ENCODE peak calls at places on chromosomes 2 and 18, in nine cellular contexts. One of them, this sample, is unnamed.

GRCh38 chr2:230908595-230909191 is 16.3 kb downstream of the GPR55 start:
- DNase-seq in stomach: peak; percentile 23
- DNase-seq in tibial nerve: no peak
- DNase-seq in right lobe of liver: peak; percentile 26
- DNase-seq in body of pancreas: no peak
- DNase-seq in transverse colon: peak; percentile 53
- DNase-seq in testis: no peak
- DNase-seq in endothelial cell of umbilical vein: no peak
- DNase-seq in Peyer's patch: peak; percentile 69
- DNase-seq in this sample: peak; percentile 13

GRCh38 chr18:47632970-47633635 is 297.4 kb downstream of the SMAD2 start:
- DNase-seq in stomach: no peak
- DNase-seq in tibial nerve: no peak
- DNase-seq in right lobe of liver: no peak
- DNase-seq in body of pancreas: no peak
- DNase-seq in transverse colon: no peak
- DNase-seq in testis: no peak
- DNase-seq in endothelial cell of umbilical vein: no peak
- DNase-seq in Peyer's patch: no peak
- DNase-seq in this sample: no peak

GRCh38 chr2:26913599-26914285 is 56.7 kb upstream of the MAPRE3 start:
- DNase-seq in stomach: no peak
- DNase-seq in tibial nerve: no peak
- DNase-seq in right lobe of liver: no peak
- DNase-seq in body of pancreas: no peak
- DNase-seq in transverse colon: no peak
- DNase-seq in testis: no peak
- DNase-seq in endothelial cell of umbilical vein: no peak
- DNase-seq in Peyer's patch: no peak
- DNase-seq in this sample: no peak

GRCh38 chr2:162677476-162677875 is 161.1 kb downstream of the KCNH7 start:
- DNase-seq in stomach: no peak
- DNase-seq in tibial nerve: no peak
- DNase-seq in right lobe of liver: no peak
- DNase-seq in body of pancreas: no peak
- DNase-seq in transverse colon: no peak
- DNase-seq in testis: no peak
- DNase-seq in endothelial cell of umbilical vein: peak; percentile 67
- DNase-seq in Peyer's patch: no peak
- DNase-seq in this sample: no peak

GRCh38 chr2:199833525-199833924 is 17.5 kb downstream of the FTCDNL1 start:
- DNase-seq in stomach: no peak
- DNase-seq in tibial nerve: no peak
- DNase-seq in right lobe of liver: no peak
- DNase-seq in body of pancreas: no peak
- DNase-seq in transverse colon: no peak
- DNase-seq in testis: no peak
- DNase-seq in endothelial cell of umbilical vein: no peak
- DNase-seq in Peyer's patch: no peak
- DNase-seq in this sample: no peak

GRCh38 chr18:57466745-57467144 is 31.6 kb downstream of the ONECUT2 start:
- DNase-seq in stomach: no peak
- DNase-seq in tibial nerve: no peak
- DNase-seq in right lobe of liver: no peak
- DNase-seq in body of pancreas: no peak
- DNase-seq in transverse colon: no peak
- DNase-seq in testis: no peak
- DNase-seq in endothelial cell of umbilical vein: no peak
- DNase-seq in Peyer's patch: no peak
- DNase-seq in this sample: no peak

GRCh38 chr2:23601301-23601965 is 216.5 kb downstream of the KLHL29 start:
- DNase-seq in stomach: no peak
- DNase-seq in tibial nerve: no peak
- DNase-seq in right lobe of liver: no peak
- DNase-seq in body of pancreas: no peak
- DNase-seq in transverse colon: no peak
- DNase-seq in testis: no peak
- DNase-seq in endothelial cell of umbilical vein: no peak
- DNase-seq in Peyer's patch: no peak
- DNase-seq in this sample: no peak

GRCh38 chr2:181985632-181986205 is at the start of gene PPP1R1C:
- DNase-seq in stomach: no peak
- DNase-seq in tibial nerve: no peak
- DNase-seq in right lobe of liver: no peak
- DNase-seq in body of pancreas: no peak
- DNase-seq in transverse colon: no peak
- DNase-seq in testis: no peak
- DNase-seq in endothelial cell of umbilical vein: no peak
- DNase-seq in Peyer's patch: no peak
- DNase-seq in this sample: no peak

GRCh38 chr2:10845640-10846039 is 33.1 kb upstream of the PDIA6 start:
- DNase-seq in stomach: no peak
- DNase-seq in tibial nerve: no peak
- DNase-seq in right lobe of liver: no peak
- DNase-seq in body of pancreas: no peak
- DNase-seq in transverse colon: no peak
- DNase-seq in testis: no peak
- DNase-seq in endothelial cell of umbilical vein: no peak
- DNase-seq in Peyer's patch: no peak
- DNase-seq in this sample: no peak

GRCh38 chr2:105397959-105398521 is 811 bp downstream of the FHL2 start:
- DNase-seq in stomach: no peak
- DNase-seq in tibial nerve: no peak
- DNase-seq in right lobe of liver: no peak
- DNase-seq in body of pancreas: no peak
- DNase-seq in transverse colon: no peak
- DNase-seq in testis: peak; percentile 14
- DNase-seq in endothelial cell of umbilical vein: peak; percentile 33
- DNase-seq in Peyer's patch: no peak
- DNase-seq in this sample: no peak

GRCh38 chr2:178267660-178268059 is 73.3 kb downstream of the OSBPL6 start:
- DNase-seq in stomach: no peak
- DNase-seq in tibial nerve: no peak
- DNase-seq in right lobe of liver: no peak
- DNase-seq in body of pancreas: no peak
- DNase-seq in transverse colon: no peak
- DNase-seq in testis: no peak
- DNase-seq in endothelial cell of umbilical vein: no peak
- DNase-seq in Peyer's patch: no peak
- DNase-seq in this sample: no peak

GRCh38 chr2:127185093-127185492 is 35.0 kb downstream of the CYP27C1 start:
- DNase-seq in stomach: peak; percentile 24
- DNase-seq in tibial nerve: no peak
- DNase-seq in right lobe of liver: no peak
- DNase-seq in body of pancreas: no peak
- DNase-seq in transverse colon: no peak
- DNase-seq in testis: no peak
- DNase-seq in endothelial cell of umbilical vein: no peak
- DNase-seq in Peyer's patch: peak; percentile 42
- DNase-seq in this sample: no peak

GRCh38 chr2:196617430-196617829 is 22.1 kb upstream of the CCDC150 start:
- DNase-seq in stomach: no peak
- DNase-seq in tibial nerve: no peak
- DNase-seq in right lobe of liver: no peak
- DNase-seq in body of pancreas: no peak
- DNase-seq in transverse colon: no peak
- DNase-seq in testis: no peak
- DNase-seq in endothelial cell of umbilical vein: no peak
- DNase-seq in Peyer's patch: no peak
- DNase-seq in this sample: no peak

GRCh38 chr2:130829020-130829419 is 7.7 kb upstream of the ARHGEF4 start:
- DNase-seq in stomach: no peak
- DNase-seq in tibial nerve: no peak
- DNase-seq in right lobe of liver: no peak
- DNase-seq in body of pancreas: no peak
- DNase-seq in transverse colon: no peak
- DNase-seq in testis: no peak
- DNase-seq in endothelial cell of umbilical vein: no peak
- DNase-seq in Peyer's patch: no peak
- DNase-seq in this sample: no peak

GRCh38 chr18:6327895-6328623 is 86.7 kb downstream of the L3MBTL4 start:
- DNase-seq in stomach: no peak
- DNase-seq in tibial nerve: no peak
- DNase-seq in right lobe of liver: no peak
- DNase-seq in body of pancreas: no peak
- DNase-seq in transverse colon: no peak
- DNase-seq in testis: no peak
- DNase-seq in endothelial cell of umbilical vein: no peak
- DNase-seq in Peyer's patch: no peak
- DNase-seq in this sample: no peak

GRCh38 chr2:43877782-43878464 is 39.2 kb downstream of the ABCG8 start:
- DNase-seq in stomach: peak; percentile 79
- DNase-seq in tibial nerve: peak; percentile 60
- DNase-seq in right lobe of liver: no peak
- DNase-seq in body of pancreas: peak; percentile 77
- DNase-seq in transverse colon: peak; percentile 62
- DNase-seq in testis: peak; percentile 81
- DNase-seq in endothelial cell of umbilical vein: peak; percentile 59
- DNase-seq in Peyer's patch: peak; percentile 86
- DNase-seq in this sample: peak; percentile 55

GRCh38 chr2:217972490-217972889 is 30.3 kb downstream of the TNS1 start:
- DNase-seq in stomach: no peak
- DNase-seq in tibial nerve: no peak
- DNase-seq in right lobe of liver: no peak
- DNase-seq in body of pancreas: no peak
- DNase-seq in transverse colon: no peak
- DNase-seq in testis: peak; percentile 60
- DNase-seq in endothelial cell of umbilical vein: no peak
- DNase-seq in Peyer's patch: peak; percentile 44
- DNase-seq in this sample: no peak

GRCh38 chr2:415986-416610 is 128.2 kb upstream of the ALKAL2 start:
- DNase-seq in stomach: no peak
- DNase-seq in tibial nerve: no peak
- DNase-seq in right lobe of liver: no peak
- DNase-seq in body of pancreas: no peak
- DNase-seq in transverse colon: no peak
- DNase-seq in testis: no peak
- DNase-seq in endothelial cell of umbilical vein: no peak
- DNase-seq in Peyer's patch: no peak
- DNase-seq in this sample: no peak

GRCh38 chr18:67525328-67526110 is 9.0 kb upstream of the DSEL start:
- DNase-seq in stomach: peak; percentile 68
- DNase-seq in tibial nerve: peak; percentile 70
- DNase-seq in right lobe of liver: peak; percentile 53
- DNase-seq in body of pancreas: peak; percentile 74
- DNase-seq in transverse colon: peak; percentile 39
- DNase-seq in testis: peak; percentile 68
- DNase-seq in endothelial cell of umbilical vein: peak; percentile 95
- DNase-seq in Peyer's patch: peak; percentile 56
- DNase-seq in this sample: peak; percentile 74

GRCh38 chr2:152825834-152826233 is 107.4 kb downstream of the ARL6IP6 start:
- DNase-seq in stomach: no peak
- DNase-seq in tibial nerve: no peak
- DNase-seq in right lobe of liver: no peak
- DNase-seq in body of pancreas: no peak
- DNase-seq in transverse colon: no peak
- DNase-seq in testis: no peak
- DNase-seq in endothelial cell of umbilical vein: no peak
- DNase-seq in Peyer's patch: no peak
- DNase-seq in this sample: no peak

GRCh38 chr2:69217333-69218080 is 169.5 kb downstream of the GFPT1 start:
- DNase-seq in stomach: no peak
- DNase-seq in tibial nerve: no peak
- DNase-seq in right lobe of liver: no peak
- DNase-seq in body of pancreas: no peak
- DNase-seq in transverse colon: no peak
- DNase-seq in testis: no peak
- DNase-seq in endothelial cell of umbilical vein: no peak
- DNase-seq in Peyer's patch: no peak
- DNase-seq in this sample: no peak

DNA sequence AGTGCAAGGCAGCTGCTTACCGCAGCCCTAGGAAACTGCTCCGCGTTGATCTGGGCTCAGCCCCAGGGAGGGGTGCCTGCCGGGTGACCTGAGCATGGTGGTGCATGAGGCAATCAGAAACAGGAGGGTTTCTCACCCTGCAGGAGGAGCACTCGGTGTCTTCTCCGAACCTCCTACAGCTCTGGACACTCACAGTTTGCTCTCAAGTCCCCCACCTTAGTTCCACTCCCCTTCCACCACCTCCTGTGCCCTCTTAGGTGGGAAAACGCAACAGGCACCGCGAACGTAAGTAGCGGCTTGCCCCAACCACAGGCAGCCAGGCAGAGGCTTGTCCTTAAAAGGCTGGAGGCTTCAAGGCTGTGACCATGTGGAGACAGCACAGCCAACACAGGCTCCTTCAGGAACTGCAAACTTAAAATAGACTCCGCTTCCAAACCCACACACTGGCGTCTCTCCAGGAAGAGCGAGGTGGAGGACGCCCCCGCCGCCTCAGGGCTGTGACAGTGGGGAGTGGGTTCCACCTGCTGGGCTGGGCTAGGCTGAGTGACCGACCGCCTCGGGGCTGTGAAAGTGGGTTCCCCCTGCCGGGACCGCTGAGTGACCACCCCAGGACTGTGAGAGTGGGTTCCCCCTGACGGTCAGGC is 71.6 kb downstream of the NDUFA10 start:
- DNase-seq in stomach: no peak
- DNase-seq in tibial nerve: no peak
- DNase-seq in right lobe of liver: peak; percentile 46
- DNase-seq in body of pancreas: no peak
- DNase-seq in transverse colon: no peak
- DNase-seq in testis: peak; percentile 85
- DNase-seq in endothelial cell of umbilical vein: no peak
- DNase-seq in Peyer's patch: no peak
- DNase-seq in this sample: peak; percentile 45
- TF ChIP-seq POLR2A in stomach: no peak
- TF ChIP-seq POLR2A in tibial nerve: no peak
- TF ChIP-seq POLR2A in right lobe of liver: no peak
- TF ChIP-seq POLR2A in body of pancreas: no peak
- TF ChIP-seq POLR2A in transverse colon: no peak
- TF ChIP-seq POLR2A in testis: no peak
- TF ChIP-seq POLR2A in endothelial cell of umbilical vein: no peak
- TF ChIP-seq POLR2A in Peyer's patch: no peak
- TF ChIP-seq POLR2A in this sample: no peak

GRCh38 chr2:55917713-55918390 is 5.7 kb downstream of the EFEMP1 start:
- DNase-seq in stomach: no peak
- DNase-seq in tibial nerve: no peak
- DNase-seq in right lobe of liver: no peak
- DNase-seq in body of pancreas: no peak
- DNase-seq in transverse colon: no peak
- DNase-seq in testis: no peak
- DNase-seq in endothelial cell of umbilical vein: peak; percentile 52
- DNase-seq in Peyer's patch: no peak
- DNase-seq in this sample: no peak
- H3K36me3 ChIP-seq in stomach: peaks cover 3% of the 10 kb centered on the region
- H3K36me3 ChIP-seq in tibial nerve: peaks cover 6% of the 10 kb centered on the region
- H3K36me3 ChIP-seq in right lobe of liver: no peaks in the 10 kb centered on the region
- H3K36me3 ChIP-seq in body of pancreas: no peaks in the 10 kb centered on the region
- H3K36me3 ChIP-seq in transverse colon: no peaks in the 10 kb centered on the region
- H3K36me3 ChIP-seq in testis: no peaks in the 10 kb centered on the region
- H3K36me3 ChIP-seq in endothelial cell of umbilical vein: peaks cover 39% of the 10 kb centered on the region
- H3K36me3 ChIP-seq in Peyer's patch: no peaks in the 10 kb centered on the region
- H3K36me3 ChIP-seq in this sample: no peaks in the 10 kb centered on the region

GRCh38 chr2:108786354-108787208 is at the start of gene CCDC138:
- DNase-seq in stomach: peak; percentile 92
- DNase-seq in tibial nerve: peak; percentile 70
- DNase-seq in right lobe of liver: peak; percentile 93
- DNase-seq in body of pancreas: peak; percentile 87
- DNase-seq in transverse colon: peak; percentile 93
- DNase-seq in testis: peak; percentile 92
- DNase-seq in endothelial cell of umbilical vein: peak; percentile 93
- DNase-seq in Peyer's patch: peak; percentile 96
- DNase-seq in this sample: peak; percentile 85
- H3K4me3 ChIP-seq in stomach: peak within 1 kb of the TSS; percentile 78
- H3K4me3 ChIP-seq in tibial nerve: peak within 1 kb of the TSS; percentile 73
- H3K4me3 ChIP-seq in right lobe of liver: peak within 1 kb of the TSS; percentile 73
- H3K4me3 ChIP-seq in body of pancreas: peak within 1 kb of the TSS; percentile 36
- H3K4me3 ChIP-seq in transverse colon: peak within 1 kb of the TSS; percentile 49
- H3K4me3 ChIP-seq in testis: peak within 1 kb of the TSS; percentile 84
- H3K4me3 ChIP-seq in endothelial cell of umbilical vein: peak within 1 kb of the TSS; percentile 68
- H3K4me3 ChIP-seq in Peyer's patch: peak within 1 kb of the TSS; percentile 94
- H3K4me3 ChIP-seq in this sample: peak within 1 kb of the TSS; percentile 49

GRCh38 chr2:83879127-83879526 is 580.0 kb downstream of the SUCLG1 start:
- DNase-seq in stomach: no peak
- DNase-seq in tibial nerve: no peak
- DNase-seq in right lobe of liver: no peak
- DNase-seq in body of pancreas: no peak
- DNase-seq in transverse colon: no peak
- DNase-seq in testis: peak; percentile 24
- DNase-seq in endothelial cell of umbilical vein: no peak
- DNase-seq in Peyer's patch: no peak
- DNase-seq in this sample: no peak
- TF ChIP-seq POLR2A in stomach: no peak
- TF ChIP-seq POLR2A in tibial nerve: no peak
- TF ChIP-seq POLR2A in right lobe of liver: no peak
- TF ChIP-seq POLR2A in body of pancreas: no peak
- TF ChIP-seq POLR2A in transverse colon: no peak
- TF ChIP-seq POLR2A in testis: no peak
- TF ChIP-seq POLR2A in endothelial cell of umbilical vein: no peak
- TF ChIP-seq POLR2A in Peyer's patch: no peak
- TF ChIP-seq POLR2A in this sample: no peak